ENCODE peak calls at places on chromosomes 12 and 14, in seven cellular contexts. B, Y, P, O, C, D and Q are unnamed samples.

GRCh38 chr12:49750027-49750977 is 8.9 kb downstream of the TMBIM6 start:
- DNase-seq in B (no peak), P (no peak), D (no peak), O (peak; percentile 51), Y (peak; percentile 73), C (no peak), Q (no peak)

GRCh38 chr12:12943589-12944260 is 8.2 kb downstream of the GPRC5D start:
- DNase-seq in P (no peak), C (no peak), D (no peak), Y (no peak), O (peak; percentile 38), B (no peak), Q (no peak)

GRCh38 chr14:64387738-64388532 is at the start of gene MTHFD1:
- DNase-seq in O (peak; percentile 99), B (peak; percentile 100), C (peak; percentile 100), Y (peak; percentile 99), D (peak; percentile 99), P (peak; percentile 98), Q (peak; percentile 98)

GRCh38 chr12:50257226-50258166 is 25.8 kb downstream of the LIMA1 start:
- DNase-seq in P (no peak), D (no peak), O (no peak), C (no peak), Y (peak; percentile 18), B (no peak), Q (peak; percentile 54)

GRCh38 chr12:121798807-121799174 is 5.0 kb upstream of the SETD1B start:
- DNase-seq in P (no peak), C (no peak), Y (no peak), B (no peak), D (no peak), O (no peak), Q (no peak)

GRCh38 chr14:55136868-55137785 is 8.1 kb downstream of the LGALS3 start:
- DNase-seq in Y (no peak), P (no peak), D (peak; percentile 89), C (no peak), O (peak; percentile 60), B (no peak), Q (peak; percentile 84)

GRCh38 chr12:105835505-105835904 is 303.2 kb downstream of the NUAK1 start:
- DNase-seq in C (no peak), P (no peak), B (no peak), D (no peak), O (no peak), Y (no peak), Q (no peak)

GRCh38 chr14:82999802-83000201 is 1466.1 kb upstream of the SEL1L start:
- DNase-seq in P (no peak), C (no peak), D (no peak), B (no peak), Y (no peak), O (no peak), Q (no peak)

GRCh38 chr12:113852695-113853490 is 113.2 kb downstream of the RBM19 start:
- DNase-seq in C (no peak), D (peak; percentile 18), P (no peak), O (no peak), Y (no peak), B (no peak), Q (no peak)

GRCh38 chr14:23494223-23494622 is 24.7 kb downstream of the NGDN start:
- DNase-seq in P (no peak), O (no peak), B (no peak), Y (no peak), C (no peak), D (no peak), Q (no peak)